ENCODE peak calls at places on chromosomes 7 and 10, in six cellular contexts. Y, Z, H, B, D and R are unnamed samples.

GRCh38 chr7:66016131-66016461 is 34.1 kb upstream of the GUSB start:
- DNase-seq in D (no peak), Z (no peak), Y (no peak), B (no peak), H (no peak), R (no peak)

GRCh38 chr7:12788171-12788570 is 100.7 kb downstream of the ARL4A start:
- DNase-seq in Y (no peak), Z (no peak), D (no peak), B (no peak), H (no peak), R (no peak)

GRCh38 chr10:117804470-117805011 is 242.2 kb downstream of the RAB11FIP2 start:
- DNase-seq in Y (no peak), B (no peak), D (no peak), Z (no peak), H (no peak), R (no peak)

GRCh38 chr10:2882628-2883027 is 184.7 kb upstream of the PFKP start:
- DNase-seq in H (no peak), D (no peak), Z (no peak), B (no peak), Y (no peak), R (no peak)

GRCh38 chr7:107660381-107661080 is at the start of gene SLC26A4:
- DNase-seq in D (no peak), H (no peak), Z (no peak), B (no peak), Y (no peak), R (no peak)

GRCh38 chr7:73556208-73557107 is 1.0 kb downstream of the BCL7B start:
- DNase-seq in Y (no peak), B (no peak), D (no peak), H (no peak), Z (no peak), R (no peak)

GRCh38 chr10:110978204-110978603 is 58.8 kb downstream of the SHOC2 start:
- DNase-seq in H (no peak), Z (no peak), Y (no peak), B (no peak), D (no peak), R (no peak)

GRCh38 chr10:30398193-30398592 is 35.8 kb upstream of the MAP3K8 start:
- DNase-seq in H (no peak), D (no peak), B (no peak), Y (peak), Z (no peak), R (peak)

GRCh38 chr7:94620703-94621118 is 35.2 kb downstream of the SGCE start:
- DNase-seq in B (peak), Z (peak), H (peak), D (peak), Y (peak), R (no peak)

GRCh38 chr7:131027287-131027773 is 293.3 kb upstream of the KLF14 start:
- DNase-seq in Y (peak), B (peak), Z (peak), H (no peak), D (no peak), R (no peak)

GRCh38 chr10:74328388-74328787 is 177.4 kb downstream of the ADK start:
- DNase-seq in B (no peak), Y (no peak), H (no peak), Z (no peak), D (no peak), R (no peak)

GRCh38 chr7:134690614-134691504 is 44.2 kb downstream of the BPGM start:
- DNase-seq in D (no peak), Y (no peak), B (no peak), H (no peak), Z (no peak), R (no peak)

GRCh38 chr10:124892905-124893304 is 49.0 kb upstream of the ZRANB1 start:
- DNase-seq in Y (no peak), H (no peak), B (no peak), D (no peak), Z (no peak), R (no peak)

GRCh38 chr10:133159950-133160812 is at the start of gene KNDC1:
- DNase-seq in H (no peak), B (no peak), Z (peak), D (no peak), Y (no peak), R (no peak)

GRCh38 chr7:21771906-21772610 is 173.6 kb downstream of the CDCA7L start:
- DNase-seq in B (no peak), D (no peak), H (no peak), Z (no peak), Y (no peak), R (no peak)

GRCh38 chr10:86961481-86962091 is 3.2 kb downstream of the SNCG start:
- DNase-seq in Y (no peak), Z (peak), D (no peak), B (no peak), H (peak), R (no peak)

GRCh38 chr10:104311184-104311720 is 27.0 kb downstream of the ITPRIP start:
- DNase-seq in Y (no peak), B (no peak), D (no peak), Z (peak), H (no peak), R (no peak)

GRCh38 chr10:101466016-101466912 is 112.3 kb downstream of the BTRC start:
- DNase-seq in H (no peak), D (no peak), Z (no peak), Y (no peak), B (no peak), R (no peak)

GRCh38 chr10:101468159-101468558 is 114.2 kb downstream of the BTRC start:
- DNase-seq in Y (no peak), B (no peak), H (no peak), D (no peak), Z (no peak), R (no peak)

GRCh38 chr10:101464082-101464481 is 110.1 kb downstream of the BTRC start:
- DNase-seq in Y (no peak), B (no peak), H (no peak), Z (no peak), D (no peak), R (no peak)

GRCh38 chr10:101464518-101465085 is 110.6 kb downstream of the BTRC start:
- DNase-seq in Y (no peak), Z (no peak), H (no peak), B (no peak), D (no peak), R (no peak)

DNA sequence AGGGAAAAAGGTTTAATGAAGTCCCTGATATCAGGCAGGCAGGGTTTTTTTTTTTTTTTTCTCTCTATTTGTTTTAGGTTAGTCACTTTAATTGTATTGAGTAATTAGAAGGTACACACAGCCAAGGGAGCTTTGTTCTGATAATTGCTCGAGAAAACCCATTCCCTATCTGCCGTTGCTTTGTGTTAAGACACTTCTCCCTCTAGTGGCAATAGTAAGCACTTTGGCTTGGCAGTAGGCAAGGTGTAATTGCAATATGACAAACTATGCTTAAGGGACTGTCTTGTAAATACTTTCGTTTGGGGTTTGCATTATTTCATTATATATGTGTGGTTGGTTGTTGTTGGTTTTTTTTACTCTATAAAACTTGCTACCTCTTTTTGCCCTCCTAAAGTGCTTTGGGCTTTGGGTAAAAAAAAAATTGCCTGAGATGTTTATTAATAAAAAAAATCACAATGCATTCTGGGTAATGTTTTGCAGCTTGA is 113.4 kb downstream of the BTRC start:
- DNase-seq in H (no peak), B (no peak), Z (no peak), Y (peak), D (peak), R (peak)
- H3K4me3 ChIP-seq in H (no peak), B (no peak), Z (no peak), Y (no peak), D (no peak), R (no peak)

GRCh38 chr7:38889872-38890432 is 19.0 kb downstream of the VPS41 start:
- DNase-seq in Z (no peak), H (no peak), B (no peak), Y (no peak), D (no peak), R (no peak)
- H3K27ac ChIP-seq in Z (no peak), H (no peak), B (no peak), Y (no peak), D (no peak), R (no peak)

GRCh38 chr10:44311563-44311905 is 73.4 kb downstream of the CXCL12 start:
- DNase-seq in Y (no peak), Z (no peak), D (no peak), H (no peak), B (no peak), R (no peak)

GRCh38 chr10:44308935-44309334 is 76.0 kb downstream of the CXCL12 start:
- DNase-seq in D (no peak), B (no peak), Y (no peak), Z (no peak), H (no peak), R (no peak)

GRCh38 chr10:44310762-44311562 is 73.9 kb downstream of the CXCL12 start:
- DNase-seq in Y (peak), D (peak), Z (peak), B (peak), H (peak), R (peak)

GRCh38 chr10:44312401-44312800 is 72.5 kb downstream of the CXCL12 start:
- DNase-seq in H (no peak), Y (no peak), D (no peak), B (no peak), Z (no peak), R (no peak)

GRCh38 chr10:44309939-44310761 is 74.7 kb downstream of the CXCL12 start:
- DNase-seq in H (no peak), Y (no peak), D (no peak), Z (no peak), B (no peak), R (no peak)
- H3K4me3 ChIP-seq in H (no peak), Y (peak), D (no peak), Z (peak), B (peak), R (no peak)

DNA sequence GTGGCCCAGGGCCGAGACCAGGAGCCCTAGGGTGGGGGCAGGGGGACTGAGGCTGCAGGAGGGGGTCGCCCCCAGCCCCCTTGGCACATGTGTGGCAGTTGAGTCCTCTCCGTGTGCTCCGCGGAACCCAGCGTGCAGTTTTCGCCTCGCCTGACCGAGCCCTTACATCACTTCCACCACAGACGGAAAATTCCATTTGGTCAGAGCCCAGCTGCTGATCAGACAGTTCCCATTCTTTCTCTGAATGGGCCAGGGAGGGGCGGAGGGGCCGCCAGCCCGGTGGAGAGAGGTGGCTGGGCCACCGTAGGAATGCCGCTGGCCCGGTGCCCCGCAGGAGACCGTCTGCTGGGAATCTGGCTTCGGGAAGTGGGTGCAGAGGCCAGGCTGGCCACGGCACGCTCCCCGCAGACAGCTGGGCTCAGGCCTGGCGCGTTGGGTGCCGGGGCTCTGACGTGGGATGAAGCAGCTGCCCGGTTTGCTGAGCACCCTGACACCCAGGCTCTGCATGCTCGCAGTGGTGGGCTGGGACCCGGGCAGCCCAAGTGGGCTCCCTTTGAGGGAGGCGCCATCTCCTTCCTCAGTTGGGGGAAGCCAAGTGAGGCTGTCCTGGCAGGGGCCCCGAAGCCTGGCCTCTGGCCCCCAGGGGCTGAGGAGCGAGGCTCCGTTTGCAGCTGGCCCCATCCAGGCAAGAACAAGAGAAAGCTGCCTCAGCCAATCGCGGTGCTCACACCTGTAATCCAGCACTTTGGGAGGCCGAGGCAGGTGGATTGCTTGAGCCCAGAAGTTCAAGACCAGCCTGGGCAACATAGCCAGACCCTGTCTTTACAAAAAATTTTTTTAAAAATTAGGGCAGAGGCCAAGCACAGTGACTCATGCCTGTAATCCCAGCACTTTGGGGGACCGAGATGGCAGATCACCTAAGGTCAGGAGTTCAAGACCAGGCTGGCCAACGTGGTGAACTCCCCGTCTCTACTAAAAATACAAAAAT is 9.9 kb downstream of the TTYH3 start:
- DNase-seq in Y (no peak), D (peak), H (peak), B (peak), Z (peak), R (no peak)
- H3K27ac ChIP-seq in Y (no peak), D (peak), H (peak), B (peak), Z (peak), R (no peak)

DNA sequence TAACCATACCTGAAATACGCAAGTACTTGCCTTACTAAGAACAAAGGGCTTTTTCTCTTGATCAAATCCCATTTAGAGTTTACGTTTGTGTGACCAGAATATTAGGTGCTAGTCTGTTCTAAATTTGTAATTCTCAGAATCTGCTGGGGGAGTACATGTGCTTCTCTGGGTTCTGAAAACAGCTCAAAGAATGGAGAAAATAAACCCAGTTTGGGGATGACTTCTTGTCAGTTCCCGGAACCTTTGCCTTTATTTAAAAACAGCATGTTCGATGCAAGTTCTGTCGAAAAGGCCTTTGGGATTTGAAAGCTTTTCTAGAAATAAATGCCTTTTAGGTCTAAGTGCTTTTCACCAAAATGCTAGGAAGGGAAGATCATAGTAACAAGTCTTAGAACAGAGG is 147.0 kb downstream of the ARID5B start:
- DNase-seq in B (no peak), D (no peak), H (no peak), Z (no peak), Y (no peak), R (no peak)
- H3K4me3 ChIP-seq in B (peak), D (peak), H (peak), Z (peak), Y (no peak), R (peak)

DNA sequence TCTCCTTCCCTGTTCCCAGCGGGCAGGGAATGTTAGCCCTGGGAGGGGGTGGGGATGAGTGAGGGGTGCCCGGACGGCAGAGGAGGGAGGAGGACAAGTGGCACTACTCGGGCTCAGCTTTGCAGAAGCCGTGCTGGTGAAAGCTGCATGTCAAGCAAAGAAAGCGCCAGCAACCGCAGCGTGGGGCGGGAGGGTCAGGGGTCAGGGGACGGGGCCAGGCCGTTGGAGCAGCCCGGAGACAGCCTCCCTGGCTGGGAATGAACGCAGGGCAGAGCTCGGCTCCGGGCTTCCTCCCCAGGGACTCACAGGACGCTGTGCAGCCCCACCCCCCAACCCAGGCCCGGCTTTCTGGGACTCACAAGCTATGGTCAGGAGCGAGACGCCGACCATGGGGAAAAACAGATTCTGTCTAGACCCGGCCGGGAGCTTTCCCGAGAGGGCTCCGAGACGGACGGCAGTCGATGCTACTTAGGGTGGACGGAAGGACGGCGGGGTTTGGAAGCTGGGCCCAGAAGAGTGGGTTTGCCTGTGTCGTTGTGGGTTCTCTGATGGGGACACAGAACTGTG is 113.4 kb downstream of the VIPR2 start:
- DNase-seq in D (no peak), B (peak), Z (peak), Y (no peak), H (no peak), R (no peak)
- H3K27ac ChIP-seq in D (no peak), B (peak), Z (peak), Y (no peak), H (no peak), R (peak)

DNA sequence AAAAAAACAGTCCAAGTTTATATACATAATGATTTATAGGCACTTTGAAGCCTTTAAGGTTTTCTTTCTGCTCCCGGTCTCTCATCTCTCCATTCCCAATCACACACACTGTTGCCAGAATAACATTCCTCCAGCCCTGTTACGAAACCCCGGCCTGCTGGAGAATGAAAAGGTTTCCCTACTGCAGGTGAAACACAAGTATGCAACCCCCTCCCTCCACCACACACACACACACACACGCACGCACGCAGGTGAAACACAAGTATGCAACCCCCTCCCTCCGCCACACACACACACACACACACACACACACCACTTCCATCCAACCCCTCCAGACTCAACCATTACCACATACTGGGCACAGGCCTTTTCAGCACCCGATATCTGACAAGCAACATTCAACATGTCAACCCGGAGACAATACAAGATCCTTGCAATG is 87.5 kb downstream of the PARD3 start:
- DNase-seq in H (no peak), D (no peak), Z (no peak), Y (no peak), B (no peak), R (no peak)
- H3K4me3 ChIP-seq in H (no peak), D (no peak), Z (no peak), Y (no peak), B (no peak), R (no peak)

DNA sequence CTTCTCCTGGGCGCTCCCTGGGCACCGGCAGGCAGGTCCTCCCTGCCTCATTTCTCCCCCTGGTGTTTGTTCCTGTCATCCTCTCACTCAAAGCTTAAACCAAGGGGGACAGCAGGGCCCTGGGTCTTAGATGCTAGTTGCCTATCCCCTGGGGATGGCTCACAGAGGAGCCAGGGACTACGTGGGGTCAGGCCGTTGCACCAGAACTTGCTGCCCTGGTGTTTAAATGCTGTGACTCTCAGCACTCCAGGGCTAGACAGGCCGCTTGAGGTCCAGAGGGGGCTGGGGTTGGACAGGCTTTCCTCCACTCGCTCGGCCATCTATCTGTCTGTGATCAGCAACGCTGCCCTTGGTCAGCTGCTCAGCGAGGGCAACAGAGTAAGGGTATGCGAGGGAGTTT is 340.3 kb downstream of the CXCL12 start:
- DNase-seq in Z (no peak), Y (no peak), B (no peak), D (no peak), H (no peak), R (no peak)
- H3K27ac ChIP-seq in Z (no peak), Y (no peak), B (peak), D (no peak), H (peak), R (no peak)

GRCh38 chr10:78035933-78036583 is 2.4 kb downstream of the RPS24 start:
- DNase-seq in Z (no peak), D (no peak), H (no peak), B (no peak), Y (no peak), R (no peak)

GRCh38 chr10:78033623-78034470 is at the start of gene RPS24:
- DNase-seq in D (peak), Z (peak), Y (peak), B (peak), H (peak), R (peak)

GRCh38 chr10:78038105-78038504 is 4.4 kb downstream of the RPS24 start:
- DNase-seq in Z (no peak), B (no peak), D (no peak), Y (no peak), H (no peak), R (no peak)

GRCh38 chr10:78035025-78035424 is 1.4 kb downstream of the RPS24 start:
- DNase-seq in Y (no peak), B (no peak), D (no peak), H (no peak), Z (no peak), R (no peak)

DNA sequence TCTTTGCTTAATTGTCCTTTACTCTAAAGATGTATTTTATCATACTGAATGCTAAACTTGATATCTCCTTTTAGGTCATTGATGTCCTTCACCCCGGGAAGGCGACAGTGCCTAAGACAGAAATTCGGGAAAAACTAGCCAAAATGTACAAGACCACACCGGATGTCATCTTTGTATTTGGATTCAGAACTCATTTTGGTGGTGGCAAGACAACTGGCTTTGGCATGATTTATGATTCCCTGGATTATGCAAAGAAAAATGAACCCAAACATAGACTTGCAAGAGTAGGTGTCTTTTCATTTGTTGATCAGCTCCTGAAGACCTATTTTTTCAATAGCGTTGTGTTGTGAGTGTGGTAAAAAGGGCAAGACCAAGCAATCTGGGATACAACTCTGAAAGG is 1.8 kb downstream of the RPS24 start:
- DNase-seq in B (no peak), Z (no peak), Y (no peak), H (no peak), D (no peak), R (no peak)
- H3K4me3 ChIP-seq in B (no peak), Z (no peak), Y (no peak), H (no peak), D (peak), R (no peak)

GRCh38 chr7:27362026-27362425 is 119.4 kb downstream of the EVX1 start:
- DNase-seq in Z (no peak), H (no peak), Y (no peak), B (no peak), D (no peak), R (no peak)

GRCh38 chr7:27361522-27361921 is 118.9 kb downstream of the EVX1 start:
- DNase-seq in Y (no peak), B (no peak), D (no peak), Z (no peak), H (no peak), R (no peak)

GRCh38 chr7:27367930-27368549 is 125.4 kb downstream of the EVX1 start:
- DNase-seq in Z (no peak), Y (no peak), H (no peak), B (no peak), D (no peak), R (no peak)

GRCh38 chr7:27367179-27367929 is 124.8 kb downstream of the EVX1 start:
- DNase-seq in Z (no peak), D (no peak), B (no peak), Y (no peak), H (no peak), R (no peak)

GRCh38 chr7:27364344-27364758 is 121.7 kb downstream of the EVX1 start:
- DNase-seq in H (peak), D (peak), Z (peak), Y (no peak), B (peak), R (no peak)
- H3K27ac ChIP-seq in H (peak), D (no peak), Z (peak), Y (no peak), B (peak), R (no peak)